ENCODE peak calls at places on chromosomes 7 and 10, in seven cellular contexts. One of them, this sample, is unnamed.

GRCh38 chr7:50664461-50664922 is 99.3 kb upstream of the DDC start:
- DNase-seq in DND-41: no peak
- DNase-seq in fibroblast of pulmonary artery: peak; percentile 55
- DNase-seq in CD8-positive, alpha-beta T cell: no peak
- DNase-seq in GM13976: peak; percentile 60
- DNase-seq in HepG2: no peak
- DNase-seq in stomach: no peak
- DNase-seq in this sample: peak; percentile 25

GRCh38 chr10:48253970-48254657 is 20.4 kb downstream of the FRMPD2 start:
- DNase-seq in stomach: no peak
- DNase-seq in DND-41: no peak
- DNase-seq in CD8-positive, alpha-beta T cell: no peak
- DNase-seq in GM13976: peak; percentile 2
- DNase-seq in fibroblast of pulmonary artery: peak; percentile 54
- DNase-seq in HepG2: no peak
- DNase-seq in this sample: no peak

GRCh38 chr10:60963441-60964256 is 19.7 kb upstream of the RHOBTB1 start:
- DNase-seq in HepG2: peak; percentile 25
- DNase-seq in CD8-positive, alpha-beta T cell: no peak
- DNase-seq in GM13976: no peak
- DNase-seq in stomach: no peak
- DNase-seq in fibroblast of pulmonary artery: peak; percentile 82
- DNase-seq in DND-41: no peak
- DNase-seq in this sample: no peak

GRCh38 chr7:143429770-143430698 is 13.2 kb upstream of the TAS2R60 start:
- DNase-seq in fibroblast of pulmonary artery: peak; percentile 17
- DNase-seq in HepG2: no peak
- DNase-seq in stomach: no peak
- DNase-seq in GM13976: no peak
- DNase-seq in CD8-positive, alpha-beta T cell: no peak
- DNase-seq in DND-41: no peak
- DNase-seq in this sample: no peak

GRCh38 chr10:43931308-43931930 is 282.7 kb upstream of the ZNF32 start:
- DNase-seq in CD8-positive, alpha-beta T cell: no peak
- DNase-seq in HepG2: no peak
- DNase-seq in GM13976: no peak
- DNase-seq in fibroblast of pulmonary artery: peak; percentile 53
- DNase-seq in stomach: no peak
- DNase-seq in DND-41: no peak
- DNase-seq in this sample: no peak

GRCh38 chr10:1434912-1435692 is 302.2 kb downstream of the ADARB2 start:
- DNase-seq in CD8-positive, alpha-beta T cell: no peak
- DNase-seq in HepG2: no peak
- DNase-seq in fibroblast of pulmonary artery: no peak
- DNase-seq in stomach: no peak
- DNase-seq in DND-41: no peak
- DNase-seq in GM13976: no peak
- DNase-seq in this sample: no peak

GRCh38 chr7:75638607-75639070 is 100.1 kb downstream of the HIP1 start:
- DNase-seq in GM13976: peak; percentile 46
- DNase-seq in fibroblast of pulmonary artery: peak; percentile 35
- DNase-seq in CD8-positive, alpha-beta T cell: no peak
- DNase-seq in DND-41: no peak
- DNase-seq in stomach: peak; percentile 67
- DNase-seq in HepG2: no peak
- DNase-seq in this sample: no peak

GRCh38 chr7:111758332-111758731 is 196.0 kb upstream of the IMMP2L start:
- DNase-seq in GM13976: no peak
- DNase-seq in HepG2: no peak
- DNase-seq in DND-41: no peak
- DNase-seq in stomach: no peak
- DNase-seq in CD8-positive, alpha-beta T cell: no peak
- DNase-seq in fibroblast of pulmonary artery: no peak
- DNase-seq in this sample: no peak

GRCh38 chr7:66296001-66296521 is 90.9 kb downstream of the TPST1 start:
- DNase-seq in CD8-positive, alpha-beta T cell: no peak
- DNase-seq in fibroblast of pulmonary artery: peak; percentile 64
- DNase-seq in DND-41: no peak
- DNase-seq in GM13976: no peak
- DNase-seq in stomach: no peak
- DNase-seq in HepG2: no peak
- DNase-seq in this sample: peak; percentile 25

GRCh38 chr10:112951349-112952281 is 1.6 kb downstream of the TCF7L2 start:
- DNase-seq in DND-41: peak; percentile 70
- DNase-seq in CD8-positive, alpha-beta T cell: peak; percentile 5
- DNase-seq in HepG2: peak; percentile 86
- DNase-seq in fibroblast of pulmonary artery: peak; percentile 87
- DNase-seq in stomach: peak; percentile 55
- DNase-seq in GM13976: peak; percentile 49
- DNase-seq in this sample: peak; percentile 56

GRCh38 chr7:13835442-13835841 is 154.0 kb downstream of the ETV1 start:
- DNase-seq in stomach: no peak
- DNase-seq in CD8-positive, alpha-beta T cell: no peak
- DNase-seq in fibroblast of pulmonary artery: no peak
- DNase-seq in DND-41: no peak
- DNase-seq in GM13976: no peak
- DNase-seq in HepG2: no peak
- DNase-seq in this sample: no peak

GRCh38 chr7:13832346-13832745 is 157.1 kb downstream of the ETV1 start:
- DNase-seq in fibroblast of pulmonary artery: peak; percentile 38
- DNase-seq in CD8-positive, alpha-beta T cell: no peak
- DNase-seq in DND-41: no peak
- DNase-seq in HepG2: no peak
- DNase-seq in stomach: no peak
- DNase-seq in GM13976: no peak
- DNase-seq in this sample: no peak

GRCh38 chr7:13830604-13830915 is 158.9 kb downstream of the ETV1 start:
- DNase-seq in HepG2: no peak
- DNase-seq in stomach: no peak
- DNase-seq in GM13976: no peak
- DNase-seq in CD8-positive, alpha-beta T cell: no peak
- DNase-seq in DND-41: no peak
- DNase-seq in fibroblast of pulmonary artery: peak; percentile 58
- DNase-seq in this sample: no peak

GRCh38 chr7:13833872-13834271 is 155.6 kb downstream of the ETV1 start:
- DNase-seq in stomach: no peak
- DNase-seq in DND-41: no peak
- DNase-seq in CD8-positive, alpha-beta T cell: no peak
- DNase-seq in HepG2: no peak
- DNase-seq in GM13976: no peak
- DNase-seq in fibroblast of pulmonary artery: no peak
- DNase-seq in this sample: no peak

GRCh38 chr7:13834328-13834761 is 155.1 kb downstream of the ETV1 start:
- DNase-seq in GM13976: no peak
- DNase-seq in DND-41: no peak
- DNase-seq in HepG2: no peak
- DNase-seq in fibroblast of pulmonary artery: no peak
- DNase-seq in CD8-positive, alpha-beta T cell: no peak
- DNase-seq in stomach: no peak
- DNase-seq in this sample: no peak
- TF ChIP-seq CTCF in GM13976: no peak
- TF ChIP-seq CTCF in DND-41: no peak
- TF ChIP-seq CTCF in HepG2: no peak
- TF ChIP-seq CTCF in fibroblast of pulmonary artery: no peak
- TF ChIP-seq CTCF in CD8-positive, alpha-beta T cell: no peak
- TF ChIP-seq CTCF in stomach: no peak
- TF ChIP-seq CTCF in this sample: no peak

GRCh38 chr10:13271552-13272163 is 28.2 kb downstream of the PHYH start:
- DNase-seq in DND-41: peak; percentile 43
- DNase-seq in fibroblast of pulmonary artery: peak; percentile 11
- DNase-seq in HepG2: peak; percentile 77
- DNase-seq in GM13976: peak; percentile 80
- DNase-seq in stomach: peak; percentile 50
- DNase-seq in CD8-positive, alpha-beta T cell: peak; percentile 30
- DNase-seq in this sample: peak; percentile 73
- TF ChIP-seq CTCF in DND-41: peak; percentile 63
- TF ChIP-seq CTCF in fibroblast of pulmonary artery: peak; percentile 53
- TF ChIP-seq CTCF in HepG2: peak; percentile 95
- TF ChIP-seq CTCF in GM13976: peak; percentile 48
- TF ChIP-seq CTCF in stomach: peak; percentile 28
- TF ChIP-seq CTCF in CD8-positive, alpha-beta T cell: no peak
- TF ChIP-seq CTCF in this sample: peak; percentile 63

GRCh38 chr10:108439397-108439796 is 1274.9 kb upstream of the SORCS1 start:
- DNase-seq in HepG2: no peak
- DNase-seq in fibroblast of pulmonary artery: no peak
- DNase-seq in DND-41: no peak
- DNase-seq in CD8-positive, alpha-beta T cell: no peak
- DNase-seq in GM13976: no peak
- DNase-seq in stomach: no peak
- DNase-seq in this sample: no peak
- TF ChIP-seq CTCF in HepG2: no peak
- TF ChIP-seq CTCF in fibroblast of pulmonary artery: no peak
- TF ChIP-seq CTCF in DND-41: no peak
- TF ChIP-seq CTCF in CD8-positive, alpha-beta T cell: no peak
- TF ChIP-seq CTCF in GM13976: no peak
- TF ChIP-seq CTCF in stomach: no peak
- TF ChIP-seq CTCF in this sample: no peak

GRCh38 chr10:123507298-123507697 is 158.9 kb upstream of the GPR26 start:
- DNase-seq in fibroblast of pulmonary artery: no peak
- DNase-seq in HepG2: no peak
- DNase-seq in CD8-positive, alpha-beta T cell: no peak
- DNase-seq in DND-41: no peak
- DNase-seq in stomach: no peak
- DNase-seq in GM13976: no peak
- DNase-seq in this sample: no peak

GRCh38 chr10:123496996-123497660 is 169.0 kb upstream of the GPR26 start:
- DNase-seq in CD8-positive, alpha-beta T cell: no peak
- DNase-seq in GM13976: no peak
- DNase-seq in fibroblast of pulmonary artery: no peak
- DNase-seq in HepG2: no peak
- DNase-seq in DND-41: no peak
- DNase-seq in stomach: no peak
- DNase-seq in this sample: no peak

GRCh38 chr10:123501148-123501547 is 165.0 kb upstream of the GPR26 start:
- DNase-seq in stomach: no peak
- DNase-seq in fibroblast of pulmonary artery: no peak
- DNase-seq in CD8-positive, alpha-beta T cell: no peak
- DNase-seq in HepG2: no peak
- DNase-seq in DND-41: no peak
- DNase-seq in GM13976: no peak
- DNase-seq in this sample: no peak

GRCh38 chr10:123506455-123506854 is 159.7 kb upstream of the GPR26 start:
- DNase-seq in fibroblast of pulmonary artery: no peak
- DNase-seq in CD8-positive, alpha-beta T cell: no peak
- DNase-seq in stomach: no peak
- DNase-seq in HepG2: no peak
- DNase-seq in GM13976: no peak
- DNase-seq in DND-41: no peak
- DNase-seq in this sample: no peak

GRCh38 chr10:123502983-123503382 is 163.2 kb upstream of the GPR26 start:
- DNase-seq in CD8-positive, alpha-beta T cell: no peak
- DNase-seq in GM13976: peak; percentile 47
- DNase-seq in DND-41: no peak
- DNase-seq in stomach: no peak
- DNase-seq in fibroblast of pulmonary artery: no peak
- DNase-seq in HepG2: no peak
- DNase-seq in this sample: peak; percentile 41
- TF ChIP-seq CTCF in CD8-positive, alpha-beta T cell: no peak
- TF ChIP-seq CTCF in GM13976: peak; percentile 28
- TF ChIP-seq CTCF in DND-41: peak; percentile 20
- TF ChIP-seq CTCF in stomach: no peak
- TF ChIP-seq CTCF in fibroblast of pulmonary artery: no peak
- TF ChIP-seq CTCF in HepG2: no peak
- TF ChIP-seq CTCF in this sample: peak; percentile 33

DNA sequence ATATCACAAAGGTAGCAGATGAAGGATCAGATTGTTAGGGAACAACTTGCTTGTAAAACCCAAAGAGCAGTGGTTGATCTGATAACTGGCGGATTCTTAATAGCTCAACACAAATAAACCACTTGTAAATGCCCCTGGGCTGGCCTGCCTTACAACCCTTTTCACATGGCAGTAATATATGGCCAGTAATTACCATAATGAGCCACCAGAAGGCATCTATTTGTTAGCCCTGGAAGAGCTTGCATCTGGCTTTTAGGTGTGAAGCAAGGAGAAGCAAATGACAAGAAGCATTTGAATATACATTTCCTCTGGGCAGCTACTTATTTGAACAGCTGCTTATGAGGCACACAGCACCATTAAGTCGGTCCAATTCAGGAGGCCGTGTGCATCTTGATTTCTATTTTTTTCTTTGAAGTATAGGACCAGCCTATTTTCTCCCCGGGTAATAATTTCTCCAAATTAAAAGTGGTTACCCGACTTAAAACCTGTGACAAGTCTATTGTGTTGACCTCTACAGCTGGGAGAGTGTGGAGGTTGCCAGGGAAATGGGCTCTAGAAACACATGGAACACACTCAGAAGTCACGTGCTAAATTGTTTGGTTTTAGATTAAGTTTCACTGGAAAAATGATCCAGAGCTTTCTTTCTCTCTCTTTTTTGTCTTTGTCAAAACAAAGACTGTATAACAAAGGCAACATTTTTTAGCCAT is 113.4 kb downstream of the SEM1 start:
- DNase-seq in GM13976: no peak
- DNase-seq in HepG2: no peak
- DNase-seq in DND-41: no peak
- DNase-seq in fibroblast of pulmonary artery: peak; percentile 2
- DNase-seq in CD8-positive, alpha-beta T cell: no peak
- DNase-seq in stomach: no peak
- DNase-seq in this sample: no peak
- TF ChIP-seq CTCF in GM13976: no peak
- TF ChIP-seq CTCF in HepG2: no peak
- TF ChIP-seq CTCF in DND-41: no peak
- TF ChIP-seq CTCF in fibroblast of pulmonary artery: peak; percentile 1
- TF ChIP-seq CTCF in CD8-positive, alpha-beta T cell: no peak
- TF ChIP-seq CTCF in stomach: no peak
- TF ChIP-seq CTCF in this sample: no peak

GRCh38 chr10:81843042-81843441 is 32.0 kb upstream of the NRG3 start:
- DNase-seq in HepG2: no peak
- DNase-seq in DND-41: no peak
- DNase-seq in fibroblast of pulmonary artery: no peak
- DNase-seq in GM13976: no peak
- DNase-seq in CD8-positive, alpha-beta T cell: no peak
- DNase-seq in stomach: no peak
- DNase-seq in this sample: no peak
- TF ChIP-seq CTCF in HepG2: no peak
- TF ChIP-seq CTCF in DND-41: no peak
- TF ChIP-seq CTCF in fibroblast of pulmonary artery: peak; percentile 37
- TF ChIP-seq CTCF in GM13976: no peak
- TF ChIP-seq CTCF in CD8-positive, alpha-beta T cell: no peak
- TF ChIP-seq CTCF in stomach: no peak
- TF ChIP-seq CTCF in this sample: no peak

GRCh38 chr10:37436361-37436760 is 311.0 kb downstream of the ANKRD30A start:
- DNase-seq in CD8-positive, alpha-beta T cell: no peak
- DNase-seq in DND-41: no peak
- DNase-seq in fibroblast of pulmonary artery: no peak
- DNase-seq in GM13976: no peak
- DNase-seq in HepG2: no peak
- DNase-seq in stomach: no peak
- DNase-seq in this sample: no peak

GRCh38 chr10:37434091-37434490 is 308.7 kb downstream of the ANKRD30A start:
- DNase-seq in GM13976: no peak
- DNase-seq in HepG2: no peak
- DNase-seq in DND-41: no peak
- DNase-seq in CD8-positive, alpha-beta T cell: no peak
- DNase-seq in fibroblast of pulmonary artery: peak; percentile 3
- DNase-seq in stomach: no peak
- DNase-seq in this sample: no peak
- TF ChIP-seq CTCF in GM13976: no peak
- TF ChIP-seq CTCF in HepG2: peak; percentile 14
- TF ChIP-seq CTCF in DND-41: peak; percentile 31
- TF ChIP-seq CTCF in CD8-positive, alpha-beta T cell: no peak
- TF ChIP-seq CTCF in fibroblast of pulmonary artery: peak; percentile 1
- TF ChIP-seq CTCF in stomach: no peak
- TF ChIP-seq CTCF in this sample: no peak

This sample was measured in GM20000.